ENCODE peak calls at places on chromosome 6, in four cellular contexts. One of them, this sample, is unnamed.

GRCh38 chr6:137967689-137968467 is 100.8 kb downstream of the TNFAIP3 start:
- DNase-seq in MCF 10A: peak
- DNase-seq in AML-193: peak
- DNase-seq in NCI-H1092 treated with DMSO at 0.1 percent for 48 hours: no peak
- DNase-seq in this sample: no peak

GRCh38 chr6:90219168-90219985 is 77.3 kb downstream of the BACH2 start:
- DNase-seq in MCF 10A: peak
- DNase-seq in AML-193: no peak
- DNase-seq in NCI-H1092 treated with DMSO at 0.1 percent for 48 hours: peak
- DNase-seq in this sample: peak

GRCh38 chr6:45822269-45822812 is 193.3 kb downstream of the CLIC5 start:
- DNase-seq in MCF 10A: no peak
- DNase-seq in AML-193: no peak
- DNase-seq in NCI-H1092 treated with DMSO at 0.1 percent for 48 hours: no peak
- DNase-seq in this sample: no peak

GRCh38 chr6:158819213-158819976 is at the start of gene EZR:
- DNase-seq in MCF 10A: peak
- DNase-seq in AML-193: peak
- DNase-seq in NCI-H1092 treated with DMSO at 0.1 percent for 48 hours: peak
- DNase-seq in this sample: peak

GRCh38 chr6:122589115-122589514 is 21.1 kb upstream of the PKIB start:
- DNase-seq in MCF 10A: no peak
- DNase-seq in AML-193: no peak
- DNase-seq in NCI-H1092 treated with DMSO at 0.1 percent for 48 hours: no peak
- DNase-seq in this sample: no peak

GRCh38 chr6:28011716-28012115 is 54.7 kb downstream of the OR2B6 start:
- DNase-seq in MCF 10A: no peak
- DNase-seq in AML-193: no peak
- DNase-seq in NCI-H1092 treated with DMSO at 0.1 percent for 48 hours: no peak
- DNase-seq in this sample: no peak

GRCh38 chr6:134345780-134346179 is 27.9 kb upstream of the SGK1 start:
- DNase-seq in MCF 10A: no peak
- DNase-seq in AML-193: no peak
- DNase-seq in NCI-H1092 treated with DMSO at 0.1 percent for 48 hours: no peak
- DNase-seq in this sample: no peak

GRCh38 chr6:131946992-131947955 is 3.9 kb downstream of the CCN2 start:
- DNase-seq in MCF 10A: no peak
- DNase-seq in AML-193: no peak
- DNase-seq in NCI-H1092 treated with DMSO at 0.1 percent for 48 hours: no peak
- DNase-seq in this sample: no peak

GRCh38 chr6:135411849-135412248 is 85.7 kb downstream of the AHI1 start:
- DNase-seq in MCF 10A: no peak
- DNase-seq in AML-193: no peak
- DNase-seq in NCI-H1092 treated with DMSO at 0.1 percent for 48 hours: no peak
- DNase-seq in this sample: no peak

GRCh38 chr6:164455835-164456234 is 853.6 kb downstream of the C6orf118 start:
- DNase-seq in MCF 10A: no peak
- DNase-seq in AML-193: no peak
- DNase-seq in NCI-H1092 treated with DMSO at 0.1 percent for 48 hours: no peak
- DNase-seq in this sample: no peak

GRCh38 chr6:43604174-43604573 is 24.9 kb downstream of the GTPBP2 start:
- DNase-seq in MCF 10A: peak
- DNase-seq in AML-193: no peak
- DNase-seq in NCI-H1092 treated with DMSO at 0.1 percent for 48 hours: no peak
- DNase-seq in this sample: no peak

GRCh38 chr6:56529594-56530191 is 113.0 kb downstream of the DST start:
- DNase-seq in MCF 10A: no peak
- DNase-seq in AML-193: no peak
- DNase-seq in NCI-H1092 treated with DMSO at 0.1 percent for 48 hours: no peak
- DNase-seq in this sample: no peak

GRCh38 chr6:30163090-30163917 is at the start of gene TRIM15:
- DNase-seq in MCF 10A: peak
- DNase-seq in AML-193: no peak
- DNase-seq in NCI-H1092 treated with DMSO at 0.1 percent for 48 hours: no peak
- DNase-seq in this sample: no peak

GRCh38 chr6:14804444-14805210 is 441.2 kb upstream of the JARID2 start:
- DNase-seq in MCF 10A: peak
- DNase-seq in AML-193: no peak
- DNase-seq in NCI-H1092 treated with DMSO at 0.1 percent for 48 hours: peak
- DNase-seq in this sample: no peak

GRCh38 chr6:114690625-114691024 is 347.8 kb upstream of the HS3ST5 start:
- DNase-seq in MCF 10A: no peak
- DNase-seq in AML-193: no peak
- DNase-seq in NCI-H1092 treated with DMSO at 0.1 percent for 48 hours: no peak
- DNase-seq in this sample: no peak

GRCh38 chr6:85362652-85363310 is 87.1 kb upstream of the NT5E start:
- DNase-seq in MCF 10A: peak
- DNase-seq in AML-193: no peak
- DNase-seq in NCI-H1092 treated with DMSO at 0.1 percent for 48 hours: no peak
- DNase-seq in this sample: no peak

GRCh38 chr6:74946961-74947360 is 258.9 kb downstream of the COL12A1 start:
- DNase-seq in MCF 10A: peak
- DNase-seq in AML-193: no peak
- DNase-seq in NCI-H1092 treated with DMSO at 0.1 percent for 48 hours: no peak
- DNase-seq in this sample: no peak

GRCh38 chr6:67888546-67888885 is 746.6 kb upstream of the ADGRB3 start:
- DNase-seq in MCF 10A: no peak
- DNase-seq in AML-193: no peak
- DNase-seq in NCI-H1092 treated with DMSO at 0.1 percent for 48 hours: no peak
- DNase-seq in this sample: no peak

GRCh38 chr6:104201557-104201956 is 658.2 kb downstream of the HACE1 start:
- DNase-seq in MCF 10A: no peak
- DNase-seq in AML-193: no peak
- DNase-seq in NCI-H1092 treated with DMSO at 0.1 percent for 48 hours: no peak
- DNase-seq in this sample: no peak

GRCh38 chr6:122853259-122853995 is 64.4 kb downstream of the SMPDL3A start:
- DNase-seq in MCF 10A: no peak
- DNase-seq in AML-193: no peak
- DNase-seq in NCI-H1092 treated with DMSO at 0.1 percent for 48 hours: no peak
- DNase-seq in this sample: no peak

GRCh38 chr6:16139541-16139940 is 10.7 kb downstream of the MYLIP start:
- DNase-seq in MCF 10A: no peak
- DNase-seq in AML-193: no peak
- DNase-seq in NCI-H1092 treated with DMSO at 0.1 percent for 48 hours: no peak
- DNase-seq in this sample: no peak

GRCh38 chr6:103675807-103676406 is 1183.8 kb downstream of the HACE1 start:
- DNase-seq in MCF 10A: peak
- DNase-seq in AML-193: no peak
- DNase-seq in NCI-H1092 treated with DMSO at 0.1 percent for 48 hours: no peak
- DNase-seq in this sample: no peak

GRCh38 chr6:34657307-34657978 is 39.1 kb downstream of the ILRUN start:
- DNase-seq in MCF 10A: peak
- DNase-seq in AML-193: peak
- DNase-seq in NCI-H1092 treated with DMSO at 0.1 percent for 48 hours: peak
- DNase-seq in this sample: peak

GRCh38 chr6:160871320-160871719 is 120.2 kb upstream of the MAP3K4 start:
- DNase-seq in MCF 10A: no peak
- DNase-seq in AML-193: no peak
- DNase-seq in NCI-H1092 treated with DMSO at 0.1 percent for 48 hours: no peak
- DNase-seq in this sample: no peak

GRCh38 chr6:39646751-39647420 is 78.3 kb downstream of the KIF6 start:
- DNase-seq in MCF 10A: no peak
- DNase-seq in AML-193: no peak
- DNase-seq in NCI-H1092 treated with DMSO at 0.1 percent for 48 hours: no peak
- DNase-seq in this sample: no peak

GRCh38 chr6:26065952-26066380 is 21.3 kb upstream of the HFE start:
- DNase-seq in MCF 10A: peak
- DNase-seq in AML-193: peak
- DNase-seq in NCI-H1092 treated with DMSO at 0.1 percent for 48 hours: peak
- DNase-seq in this sample: peak

GRCh38 chr6:38058022-38058421 is 238.5 kb downstream of the ZFAND3 start:
- DNase-seq in MCF 10A: peak
- DNase-seq in AML-193: no peak
- DNase-seq in NCI-H1092 treated with DMSO at 0.1 percent for 48 hours: no peak
- DNase-seq in this sample: no peak

GRCh38 chr6:24323632-24324337 is 34.1 kb downstream of the DCDC2 start:
- DNase-seq in MCF 10A: no peak
- DNase-seq in AML-193: no peak
- DNase-seq in NCI-H1092 treated with DMSO at 0.1 percent for 48 hours: no peak
- DNase-seq in this sample: no peak

GRCh38 chr6:44805239-44805849 is 417.8 kb downstream of the CDC5L start:
- DNase-seq in MCF 10A: no peak
- DNase-seq in AML-193: no peak
- DNase-seq in NCI-H1092 treated with DMSO at 0.1 percent for 48 hours: no peak
- DNase-seq in this sample: no peak

GRCh38 chr6:155678361-155678760 is 222.7 kb upstream of the NOX3 start:
- DNase-seq in MCF 10A: no peak
- DNase-seq in AML-193: no peak
- DNase-seq in NCI-H1092 treated with DMSO at 0.1 percent for 48 hours: no peak
- DNase-seq in this sample: no peak

GRCh38 chr6:149392093-149392492 is 8.0 kb upstream of the SUMO4 start:
- DNase-seq in MCF 10A: no peak
- DNase-seq in AML-193: no peak
- DNase-seq in NCI-H1092 treated with DMSO at 0.1 percent for 48 hours: no peak
- DNase-seq in this sample: no peak

GRCh38 chr6:16380220-16380809 is 141.9 kb downstream of the GMPR start:
- DNase-seq in MCF 10A: no peak
- DNase-seq in AML-193: no peak
- DNase-seq in NCI-H1092 treated with DMSO at 0.1 percent for 48 hours: no peak
- DNase-seq in this sample: peak

This sample was measured in NCI-H1105.